ENCODE peak calls at places on chromosome 1, in seven cellular contexts. F, E, U, N, O, Z and Y are unnamed samples.
A peak's percentile ranks its signal among the peaks of the same experiment; 100 is the strongest.

GRCh38 chr1:243962541-243962940 is 88.5 kb upstream of the ZBTB18 start:
- DNase-seq in F (no peak), E (peak; percentile 14), U (no peak), N (no peak), O (no peak), Z (no peak), Y (no peak)

GRCh38 chr1:33032126-33032869 is 4.4 kb downstream of the AK2 start:
- DNase-seq in F (no peak), E (no peak), U (no peak), N (peak; percentile 40), O (no peak), Z (no peak), Y (no peak)

GRCh38 chr1:147238925-147239820 is 3.3 kb upstream of the CHD1L start:
- DNase-seq in F (no peak), E (no peak), U (no peak), N (no peak), O (no peak), Z (no peak), Y (no peak)

GRCh38 chr1:204958325-204959307 is 84.4 kb upstream of the CNTN2 start:
- DNase-seq in F (no peak), E (no peak), U (no peak), N (no peak), O (no peak), Z (no peak), Y (no peak)

GRCh38 chr1:232201024-232201423 is 428.9 kb downstream of the SIPA1L2 start:
- DNase-seq in F (no peak), E (no peak), U (no peak), N (no peak), O (no peak), Z (no peak), Y (no peak)

GRCh38 chr1:87953732-87954344 is 625.2 kb downstream of the LMO4 start:
- DNase-seq in F (peak; percentile 58), E (peak; percentile 61), U (peak; percentile 74), N (peak; percentile 88), O (peak; percentile 43), Z (peak; percentile 59), Y (peak; percentile 41)

GRCh38 chr1:169511339-169512028 is 25.7 kb upstream of the SLC19A2 start:
- DNase-seq in F (no peak), E (no peak), U (peak; percentile 46), N (peak; percentile 88), O (no peak), Z (peak; percentile 89), Y (no peak)

GRCh38 chr1:54230507-54231339 is 30.8 kb downstream of the MRPL37 start:
- DNase-seq in F (no peak), E (no peak), U (no peak), N (no peak), O (no peak), Z (no peak), Y (no peak)

GRCh38 chr1:147753084-147753483 is 7.3 kb downstream of the GJA5 start:
- DNase-seq in F (no peak), E (no peak), U (no peak), N (no peak), O (no peak), Z (no peak), Y (no peak)

GRCh38 chr1:58895559-58896135 is 111.8 kb upstream of the JUN start:
- DNase-seq in F (no peak), E (no peak), U (no peak), N (no peak), O (peak; percentile 64), Z (no peak), Y (no peak)

GRCh38 chr1:231165371-231165770 is 3.5 kb downstream of the TRIM67 start:
- DNase-seq in F (no peak), E (no peak), U (peak; percentile 40), N (peak; percentile 64), O (no peak), Z (no peak), Y (no peak)

GRCh38 chr1:231166398-231166797 is 4.5 kb downstream of the TRIM67 start:
- DNase-seq in F (no peak), E (no peak), U (no peak), N (no peak), O (no peak), Z (no peak), Y (no peak)

GRCh38 chr1:231171623-231172197 is 9.9 kb downstream of the TRIM67 start:
- DNase-seq in F (no peak), E (no peak), U (no peak), N (no peak), O (no peak), Z (no peak), Y (no peak)

GRCh38 chr1:231172411-231172810 is 10.6 kb downstream of the TRIM67 start:
- DNase-seq in F (no peak), E (no peak), U (no peak), N (no peak), O (no peak), Z (no peak), Y (no peak)

GRCh38 chr1:231170875-231171274 is 9.0 kb downstream of the TRIM67 start:
- DNase-seq in F (no peak), E (no peak), U (no peak), N (no peak), O (no peak), Z (no peak), Y (no peak)
- TF ChIP-seq CTCF in F (no peak), E (peak; percentile 34), U (peak; percentile 47), N (peak; percentile 34), O (no peak), Z (no peak), Y (peak; percentile 25)

GRCh38 chr1:226709942-226710341 is 29.1 kb downstream of the ITPKB start:
- DNase-seq in F (no peak), E (no peak), U (no peak), N (no peak), O (no peak), Z (no peak), Y (no peak)

GRCh38 chr1:226706664-226707063 is 32.4 kb downstream of the ITPKB start:
- DNase-seq in F (no peak), E (no peak), U (no peak), N (no peak), O (no peak), Z (no peak), Y (no peak)

GRCh38 chr1:226710501-226710900 is 28.6 kb downstream of the ITPKB start:
- DNase-seq in F (no peak), E (no peak), U (no peak), N (no peak), O (no peak), Z (no peak), Y (no peak)

GRCh38 chr1:226708342-226708780 is 30.7 kb downstream of the ITPKB start:
- DNase-seq in F (no peak), E (no peak), U (peak; percentile 80), N (peak; percentile 95), O (no peak), Z (no peak), Y (no peak)

DNA sequence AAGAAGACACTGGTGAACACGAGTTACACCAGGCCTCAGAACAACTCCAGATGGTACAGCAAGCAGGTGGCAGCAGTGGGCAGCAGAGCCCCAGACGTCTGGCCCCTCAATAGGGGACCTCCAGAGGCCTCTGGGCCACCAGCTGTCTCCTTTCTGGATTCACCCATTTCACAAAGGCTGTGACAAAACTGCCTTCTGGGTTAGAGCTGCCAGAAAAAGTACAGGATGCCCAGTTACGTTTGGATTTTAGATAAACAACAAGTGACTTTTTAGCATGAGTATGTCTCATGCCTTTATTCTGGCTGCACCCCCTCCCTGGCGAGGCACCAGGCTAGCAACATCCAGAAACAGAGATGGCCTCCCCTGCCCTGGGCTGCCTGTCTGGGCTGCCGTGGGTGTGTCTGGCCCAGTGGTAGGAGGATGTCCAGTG is 30.1 kb downstream of the ITPKB start:
- DNase-seq in F (no peak), E (no peak), U (no peak), N (no peak), O (no peak), Z (no peak), Y (no peak)
- TF ChIP-seq CTCF in F (no peak), E (no peak), U (peak; percentile 12), N (peak; percentile 14), O (no peak), Z (no peak), Y (no peak)

GRCh38 chr1:238606896-238607295 is 716.2 kb upstream of the ZP4 start:
- DNase-seq in F (no peak), E (no peak), U (peak; percentile 25), N (peak; percentile 72), O (no peak), Z (no peak), Y (no peak)

GRCh38 chr1:238606457-238606856 is 715.7 kb upstream of the ZP4 start:
- DNase-seq in F (no peak), E (no peak), U (no peak), N (no peak), O (no peak), Z (no peak), Y (no peak)

DNA sequence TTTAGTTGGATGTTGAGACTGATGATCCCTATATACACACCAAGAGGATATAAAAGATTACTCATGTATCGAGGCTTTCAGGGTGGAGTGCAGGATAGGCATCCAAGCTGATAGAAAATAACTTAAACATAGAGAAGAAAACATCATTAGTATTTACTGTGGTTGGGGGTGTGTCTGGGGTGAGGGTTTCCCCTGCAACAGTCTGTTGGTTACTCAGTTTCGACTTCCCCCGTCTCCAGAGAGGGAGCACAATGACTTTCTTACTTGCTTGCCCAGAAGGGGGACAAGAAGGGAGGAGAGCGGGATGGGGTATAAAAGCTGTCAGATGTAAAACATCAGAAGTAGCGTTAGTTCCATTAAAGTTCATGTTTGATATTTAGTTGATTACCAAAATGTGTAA is 717.4 kb upstream of the ZP4 start:
- DNase-seq in F (no peak), E (no peak), U (no peak), N (no peak), O (no peak), Z (no peak), Y (no peak)
- TF ChIP-seq CTCF in F (no peak), E (no peak), U (no peak), N (no peak), O (no peak), Z (no peak), Y (no peak)

DNA sequence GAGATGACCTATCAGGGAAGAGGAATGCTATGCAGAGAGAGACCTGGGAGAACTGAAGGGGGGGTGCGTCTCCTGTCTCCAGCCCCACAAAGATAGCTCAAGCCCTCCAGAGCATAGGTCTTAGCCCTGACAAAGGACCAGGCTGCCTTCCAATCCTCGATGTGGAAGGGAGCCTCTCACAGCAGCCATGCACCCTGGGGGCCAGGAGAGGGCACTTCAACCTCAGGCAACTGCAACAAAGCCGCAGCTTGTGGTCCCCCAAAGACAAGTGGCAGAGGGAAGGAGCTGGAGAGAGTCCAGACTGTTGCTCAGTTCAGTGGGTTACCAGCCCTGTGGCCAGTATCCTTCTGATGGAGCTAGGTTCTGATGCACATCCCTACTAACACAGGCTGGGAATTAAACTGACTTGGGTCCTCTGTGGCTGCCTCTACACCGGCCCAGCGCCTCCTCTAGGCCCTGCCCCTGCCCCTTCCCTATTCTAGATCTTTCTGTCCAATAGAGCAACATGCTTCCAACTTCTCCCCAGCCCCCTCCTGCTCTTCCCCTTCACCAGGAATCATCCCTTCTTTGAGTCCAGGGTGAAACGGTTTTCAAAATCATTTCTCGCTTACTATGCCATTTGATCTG is 100.7 kb upstream of the SPATA6 start:
- DNase-seq in F (peak; percentile 87), E (peak; percentile 64), U (peak; percentile 19), N (peak; percentile 70), O (peak; percentile 64), Z (no peak), Y (peak; percentile 56)
- TF ChIP-seq CTCF in F (peak; percentile 61), E (peak; percentile 78), U (peak; percentile 88), N (peak; percentile 84), O (peak; percentile 47), Z (peak; percentile 48), Y (peak; percentile 93)

GRCh38 chr1:25610822-25611630 is 5.6 kb upstream of the MAN1C1 start:
- DNase-seq in F (no peak), E (no peak), U (no peak), N (peak; percentile 42), O (no peak), Z (no peak), Y (no peak)
- TF ChIP-seq CTCF in F (no peak), E (no peak), U (peak; percentile 59), N (peak; percentile 52), O (no peak), Z (peak; percentile 30), Y (no peak)